ENCODE peak calls at places on chromosome 22, in five cellular contexts. P is IMR-90, R is tibial nerve, B is spleen, M is GM12878. A is an unnamed sample.

GRCh38 chr22:36211237-36211881 is 9.8 kb upstream of the APOL4 start:
- DNase-seq in R (peak; percentile 44), B (no peak), M (no peak), P (peak; percentile 56), A (no peak)

GRCh38 chr22:17217179-17217578 is 2.1 kb downstream of the ADA2 start:
- DNase-seq in M (no peak), B (no peak), P (no peak), R (no peak), A (no peak)

GRCh38 chr22:35126993-35127392 is 61.0 kb downstream of the ISX start:
- DNase-seq in M (peak; percentile 96), R (no peak), B (no peak), P (no peak), A (no peak)

GRCh38 chr22:17862646-17863181 is 88.4 kb upstream of the BID start:
- DNase-seq in P (no peak), M (no peak), R (no peak), B (no peak), A (no peak)

GRCh38 chr22:36335621-36336020 is 52.1 kb downstream of the MYH9 start:
- DNase-seq in R (no peak), P (no peak), B (no peak), M (no peak), A (no peak)

GRCh38 chr22:26199665-26200064 is 30.4 kb downstream of the SEZ6L start:
- DNase-seq in M (no peak), R (no peak), B (no peak), P (no peak), A (no peak)

GRCh38 chr22:20629401-20629800 is 122.0 kb downstream of the MED15 start:
- DNase-seq in P (no peak), R (no peak), B (no peak), M (no peak), A (no peak)

GRCh38 chr22:36744413-36744765 is 31.5 kb downstream of the IFT27 start:
- DNase-seq in M (no peak), B (no peak), R (no peak), P (no peak), A (no peak)

GRCh38 chr22:19807914-19808872 is 46.5 kb downstream of the GNB1L start:
- DNase-seq in B (peak; percentile 65), P (no peak), R (no peak), M (no peak), A (peak; percentile 28)

GRCh38 chr22:50247748-50248147 is 2.9 kb upstream of the TUBGCP6 start:
- DNase-seq in R (no peak), P (peak; percentile 61), B (no peak), M (no peak), A (peak; percentile 68)

GRCh38 chr22:43209523-43209890 is 22.6 kb upstream of the TTLL12 start:
- DNase-seq in P (no peak), M (no peak), R (no peak), B (no peak), A (no peak)

GRCh38 chr22:50192825-50193204 is 7.1 kb downstream of the TRABD start:
- DNase-seq in M (no peak), R (no peak), B (peak; percentile 89), P (no peak), A (no peak)

GRCh38 chr22:24969588-24970301 is 17.2 kb downstream of the KIAA1671 start:
- DNase-seq in M (no peak), B (no peak), R (peak; percentile 52), P (no peak), A (peak; percentile 74)

GRCh38 chr22:37681556-37682049 is 4.5 kb upstream of the NOL12 start:
- DNase-seq in R (peak; percentile 60), M (no peak), B (peak; percentile 87), P (peak; percentile 77), A (peak; percentile 85)

GRCh38 chr22:26592368-26593015 is 2.6 kb upstream of the TPST2 start:
- DNase-seq in B (peak; percentile 87), M (peak; percentile 72), R (no peak), P (no peak), A (no peak)

GRCh38 chr22:24951942-24952836 is at the start of gene KIAA1671:
- DNase-seq in M (no peak), B (peak; percentile 93), R (peak; percentile 73), P (peak; percentile 27), A (peak; percentile 96)

DNA sequence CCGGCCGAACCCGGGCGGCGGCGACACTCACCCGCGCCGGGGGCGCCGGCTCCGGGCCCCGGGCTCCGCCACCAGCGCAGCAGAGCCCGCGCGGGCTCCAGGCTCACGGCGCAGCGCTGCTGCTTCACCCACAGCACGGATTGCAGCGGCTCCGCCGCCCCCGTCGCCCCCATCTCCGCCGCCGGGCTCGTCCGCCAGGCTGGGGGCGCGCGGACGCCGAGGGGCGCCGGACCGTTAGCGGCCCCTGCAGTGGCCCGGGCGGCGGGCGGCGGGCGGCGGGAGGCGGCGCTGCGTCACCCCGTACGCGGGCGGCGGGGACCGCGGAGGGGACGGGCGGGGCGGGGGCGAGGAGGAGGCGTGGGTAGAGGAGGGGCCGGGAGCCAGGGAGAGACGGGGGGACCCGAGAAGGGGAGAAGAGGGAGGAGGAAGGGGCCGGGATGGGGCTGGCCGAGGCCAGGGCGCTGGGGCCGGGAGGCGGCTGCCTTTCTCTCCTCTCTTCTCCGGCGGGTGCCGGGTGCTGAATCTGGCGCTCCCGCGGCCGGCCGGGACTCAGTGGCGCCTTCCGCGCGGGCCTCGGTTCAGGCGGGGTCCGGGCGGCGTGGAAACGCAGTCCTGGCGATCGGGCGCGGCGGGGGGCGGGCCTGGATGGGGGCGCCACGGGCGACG is at the start of gene CERK:
- DNase-seq in M (no peak), P (peak; percentile 62), B (peak; percentile 91), R (peak; percentile 57), A (peak; percentile 78)
- TF ChIP-seq POLR2A in M (peak; percentile 56), P (peak; percentile 63), B (peak; percentile 7), R (no peak), A (peak; percentile 84)

DNA sequence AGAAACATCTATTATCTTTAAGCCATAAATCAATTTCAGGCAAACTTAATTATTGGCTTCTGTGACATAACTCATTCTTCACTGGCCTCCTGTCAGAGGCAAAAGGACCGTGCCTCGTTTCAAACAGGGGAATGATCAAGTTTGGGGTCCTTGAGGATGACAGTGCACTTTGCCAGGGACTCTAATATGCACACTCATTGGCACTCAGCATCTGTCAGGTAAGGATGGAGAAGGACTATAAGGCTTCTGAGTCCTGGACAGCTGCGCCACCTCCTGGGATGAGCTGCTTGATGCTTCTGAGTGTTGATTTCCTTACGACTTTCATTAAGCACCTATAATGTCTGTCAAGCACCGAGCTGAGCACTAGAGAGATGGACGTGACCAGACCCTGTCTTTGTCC is 20.2 kb downstream of the BPIFC start:
- DNase-seq in B (no peak), R (no peak), P (no peak), M (no peak), A (no peak)
- TF ChIP-seq CTCF in B (no peak), R (peak; percentile 11), P (no peak), M (peak; percentile 41), A (peak; percentile 31)

DNA sequence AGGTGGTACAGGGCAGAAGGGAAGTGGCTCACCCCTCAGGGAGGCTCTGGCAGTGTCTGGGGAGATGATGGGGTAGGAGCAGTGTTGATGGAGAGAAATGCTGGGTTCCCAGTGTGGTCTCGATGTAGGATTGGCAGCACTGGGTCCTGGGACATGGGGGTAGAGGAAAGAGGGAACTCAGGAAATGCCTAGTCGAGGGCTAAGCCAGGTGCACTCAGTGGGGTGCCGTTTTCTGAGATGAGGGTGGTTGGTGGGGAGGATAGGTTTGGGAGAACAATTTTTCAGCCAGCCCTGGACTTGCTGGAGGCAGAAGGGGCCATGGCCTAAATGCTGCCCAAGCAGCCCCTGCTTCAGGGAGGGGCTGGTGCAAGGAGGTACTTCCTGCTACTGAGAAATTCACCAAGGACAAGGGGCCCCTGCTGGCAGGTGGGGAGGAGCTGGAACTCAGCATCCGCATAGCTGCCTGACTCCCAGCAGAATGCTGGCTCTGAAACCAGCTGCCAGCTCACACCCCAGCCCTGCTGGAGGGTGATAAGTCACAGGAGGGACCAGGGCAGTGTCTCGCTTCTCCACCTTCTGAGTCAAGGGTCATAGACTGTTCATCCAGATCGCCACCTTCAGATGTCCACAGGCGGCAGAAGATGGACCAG is 6.0 kb downstream of the CCDC157 start:
- DNase-seq in M (no peak), R (no peak), P (no peak), B (no peak), A (no peak)
- TF ChIP-seq POLR2A in M (no peak), R (no peak), P (no peak), B (no peak), A (no peak)

DNA sequence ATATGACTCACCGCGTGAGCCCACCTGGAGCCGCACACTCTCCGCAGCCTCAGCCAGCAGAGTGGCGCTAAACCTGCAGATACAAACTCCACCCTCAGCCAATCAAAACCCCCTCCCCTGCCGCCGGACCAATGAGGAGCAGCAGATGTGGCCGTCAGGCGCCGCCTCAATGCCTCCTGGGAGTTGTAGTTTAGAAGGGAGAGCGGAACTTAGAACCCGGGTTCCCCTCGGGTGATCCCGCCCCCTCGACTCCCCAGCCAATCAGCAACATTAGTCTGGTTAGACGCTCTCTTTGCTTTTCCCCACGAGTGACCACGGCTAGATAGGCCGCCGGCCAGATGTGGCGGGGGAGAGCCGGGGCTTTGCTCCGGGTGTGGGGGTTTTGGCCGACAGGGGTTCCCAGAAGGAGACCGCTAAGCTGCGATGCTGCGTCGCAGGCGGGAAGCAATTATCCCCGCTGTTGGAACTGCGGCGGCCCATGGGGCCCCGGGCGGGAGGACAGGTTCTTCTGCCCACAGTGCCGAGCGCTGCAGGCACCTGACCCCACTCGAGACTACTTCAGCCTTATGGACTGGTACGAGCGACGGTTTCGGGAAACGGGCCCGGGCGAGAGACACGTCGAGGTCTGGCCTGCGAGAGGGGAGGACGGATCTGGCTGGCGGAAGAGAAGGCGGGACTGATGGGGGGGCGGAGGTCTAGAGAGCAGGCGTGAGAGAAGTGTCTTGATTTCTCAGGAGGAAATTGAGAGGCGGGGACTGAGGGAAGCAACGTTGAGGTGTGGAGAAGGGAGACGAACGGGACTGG is at the start of the genes CHEK2 and HSCB:
- DNase-seq in P (peak; percentile 99), R (peak; percentile 98), M (peak; percentile 96), B (peak; percentile 97), A (peak; percentile 97)
- TF ChIP-seq CTCF in P (no peak), R (no peak), M (no peak), B (peak; percentile 26), A (peak; percentile 16)

A was measured in right lobe of liver.